ENCODE peak calls at places on chromosomes 3 and 15, in five cellular contexts. J, E, A, U and L are unnamed samples.

GRCh38 chr3:177482048-177482741 is 284.9 kb upstream of the TBL1XR1 start:
- DNase-seq in J (no peak), E (no peak), A (peak), U (no peak), L (no peak)

GRCh38 chr3:188208751-188209433 is 54.9 kb downstream of the LPP start:
- DNase-seq in J (no peak), E (no peak), A (no peak), U (no peak), L (no peak)

GRCh38 chr3:48565591-48566400 is 2.2 kb upstream of the UCN2 start:
- DNase-seq in J (no peak), E (no peak), A (peak), U (peak), L (no peak)

GRCh38 chr15:70299931-70300858 is 202.5 kb upstream of the TLE3 start:
- DNase-seq in J (no peak), E (no peak), A (no peak), U (peak), L (peak)

GRCh38 chr3:30443756-30444673 is 162.4 kb upstream of the TGFBR2 start:
- DNase-seq in J (no peak), E (no peak), A (peak), U (no peak), L (no peak)

GRCh38 chr3:123046262-123046873 is 18.8 kb upstream of the SEMA5B start:
- DNase-seq in J (no peak), E (no peak), A (no peak), U (no peak), L (no peak)

GRCh38 chr3:185824467-185825378 is at the start of gene IGF2BP2:
- DNase-seq in J (peak), E (peak), A (peak), U (peak), L (peak)

GRCh38 chr3:50572158-50572557 is 2.8 kb downstream of the HEMK1 start:
- DNase-seq in J (peak), E (peak), A (peak), U (peak), L (peak)

GRCh38 chr3:27714692-27715453 is 7.2 kb downstream of the EOMES start:
- DNase-seq in J (no peak), E (no peak), A (no peak), U (no peak), L (peak)

GRCh38 chr3:45929042-45929679 is 14.1 kb upstream of the CXCR6 start:
- DNase-seq in J (peak), E (no peak), A (no peak), U (peak), L (peak)

GRCh38 chr3:167318306-167318705 is 61.8 kb downstream of the ZBBX start:
- DNase-seq in J (no peak), E (no peak), A (no peak), U (no peak), L (no peak)

GRCh38 chr15:81890496-81890895 is 155.3 kb downstream of the MEX3B start:
- DNase-seq in J (no peak), E (no peak), A (no peak), U (no peak), L (no peak)

GRCh38 chr3:57335273-57335938 is 42.9 kb upstream of the ASB14 start:
- DNase-seq in J (no peak), E (no peak), A (no peak), U (no peak), L (no peak)

GRCh38 chr15:101501703-101502373 is 12.3 kb upstream of the PCSK6 start:
- DNase-seq in J (no peak), E (no peak), A (no peak), U (peak), L (peak)

GRCh38 chr3:125079675-125080045 is 23.9 kb upstream of the HEG1 start:
- DNase-seq in J (no peak), E (no peak), A (peak), U (no peak), L (no peak)

GRCh38 chr3:56904526-56905245 is 102.9 kb upstream of the ARHGEF3 start:
- DNase-seq in J (no peak), E (no peak), A (peak), U (no peak), L (no peak)

GRCh38 chr15:63172376-63173115 is 15.3 kb upstream of the RPS27L start:
- DNase-seq in J (no peak), E (no peak), A (no peak), U (no peak), L (no peak)

GRCh38 chr15:65396283-65396964 is 18.6 kb upstream of the IGDCC3 start:
- DNase-seq in J (no peak), E (no peak), A (no peak), U (no peak), L (no peak)

GRCh38 chr3:33875680-33876079 is 77.2 kb downstream of the PDCD6IP start:
- DNase-seq in J (no peak), E (no peak), A (no peak), U (no peak), L (no peak)

GRCh38 chr3:123767564-123768292 is 116.4 kb downstream of the MYLK start:
- DNase-seq in J (no peak), E (no peak), A (no peak), U (no peak), L (no peak)

GRCh38 chr3:129893616-129894070 is at the start of gene TMCC1:
- DNase-seq in J (peak), E (peak), A (peak), U (peak), L (peak)

GRCh38 chr15:48388937-48389309 is 57.7 kb downstream of the DUT start:
- DNase-seq in J (no peak), E (no peak), A (no peak), U (no peak), L (no peak)

GRCh38 chr3:98602078-98602678 is 8.8 kb upstream of the CPOX start:
- DNase-seq in J (peak), E (peak), A (peak), U (no peak), L (peak)